ENCODE peak calls at places on chromosomes 3 and 15, in four cellular contexts. U is GM12878, V is H1, O is HepG2. N is an unnamed sample.

GRCh38 chr3:114409291-114409690 is 115.5 kb downstream of the TIGIT start:
- DNase-seq in U (no peak), V (no peak), O (no peak), N (no peak)

GRCh38 chr3:14536837-14537589 is 3.1 kb downstream of the GRIP2 start:
- DNase-seq in U (no peak), V (no peak), O (no peak), N (no peak)

GRCh38 chr3:127488141-127488672 is 102.3 kb downstream of the TPRA1 start:
- DNase-seq in U (no peak), V (no peak), O (no peak), N (no peak)

GRCh38 chr15:70475921-70476320 is 287.4 kb downstream of the UACA start:
- DNase-seq in U (no peak), V (no peak), O (no peak), N (no peak)

GRCh38 chr3:171256445-171257250 is 203.6 kb downstream of the TNIK start:
- DNase-seq in U (no peak), V (no peak), O (no peak), N (no peak)

GRCh38 chr3:38015485-38015884 is 14.0 kb downstream of the PLCD1 start:
- DNase-seq in U (no peak), V (no peak), O (no peak), N (no peak)

GRCh38 chr15:30791239-30791638 is 112.5 kb upstream of the FAN1 start:
- DNase-seq in U (no peak), V (no peak), O (no peak), N (no peak)

GRCh38 chr3:48367201-48367600 is 4.8 kb upstream of the FBXW12 start:
- DNase-seq in U (no peak), V (no peak), O (no peak), N (no peak)

GRCh38 chr15:45181491-45182285 is 6.1 kb downstream of the SHF start:
- DNase-seq in U (no peak), V (no peak), O (no peak), N (no peak)

GRCh38 chr3:108862865-108863798 is 40.5 kb downstream of the TRAT1 start:
- DNase-seq in U (no peak), V (no peak), O (no peak), N (no peak)

GRCh38 chr3:187986514-187986934 is 167.4 kb upstream of the LPP start:
- DNase-seq in U (no peak), V (no peak), O (no peak), N (no peak)

GRCh38 chr15:85702321-85703230 is 92.1 kb downstream of the KLHL25 start:
- DNase-seq in U (no peak), V (no peak), O (no peak), N (no peak)

GRCh38 chr3:30890907-30891306 is 3.6 kb downstream of the GADL1 start:
- DNase-seq in U (no peak), V (no peak), O (no peak), N (no peak)

GRCh38 chr3:119125742-119126507 is 20.0 kb upstream of the TEX55 start:
- DNase-seq in U (no peak), V (no peak), O (no peak), N (no peak)

GRCh38 chr3:172065534-172065933 is 26.2 kb downstream of the FNDC3B start:
- DNase-seq in U (no peak), V (no peak), O (no peak), N (no peak)

GRCh38 chr3:111797035-111797717 is 61.9 kb upstream of the PHLDB2 start:
- DNase-seq in U (no peak), V (no peak), O (no peak), N (no peak)
- TF ChIP-seq SUZ12 in U (no peak), V (no peak), O (no peak), N (no peak)

GRCh38 chr15:101167366-101167790 is 84.5 kb downstream of the CHSY1 start:
- DNase-seq in U (no peak), V (no peak), O (peak), N (no peak)

GRCh38 chr15:101169457-101170071 is 82.3 kb downstream of the CHSY1 start:
- DNase-seq in U (no peak), V (no peak), O (no peak), N (no peak)

GRCh38 chr15:101168898-101169297 is 83.0 kb downstream of the CHSY1 start:
- DNase-seq in U (no peak), V (no peak), O (no peak), N (no peak)

GRCh38 chr15:101168463-101168824 is 83.4 kb downstream of the CHSY1 start:
- DNase-seq in U (no peak), V (no peak), O (no peak), N (no peak)

DNA sequence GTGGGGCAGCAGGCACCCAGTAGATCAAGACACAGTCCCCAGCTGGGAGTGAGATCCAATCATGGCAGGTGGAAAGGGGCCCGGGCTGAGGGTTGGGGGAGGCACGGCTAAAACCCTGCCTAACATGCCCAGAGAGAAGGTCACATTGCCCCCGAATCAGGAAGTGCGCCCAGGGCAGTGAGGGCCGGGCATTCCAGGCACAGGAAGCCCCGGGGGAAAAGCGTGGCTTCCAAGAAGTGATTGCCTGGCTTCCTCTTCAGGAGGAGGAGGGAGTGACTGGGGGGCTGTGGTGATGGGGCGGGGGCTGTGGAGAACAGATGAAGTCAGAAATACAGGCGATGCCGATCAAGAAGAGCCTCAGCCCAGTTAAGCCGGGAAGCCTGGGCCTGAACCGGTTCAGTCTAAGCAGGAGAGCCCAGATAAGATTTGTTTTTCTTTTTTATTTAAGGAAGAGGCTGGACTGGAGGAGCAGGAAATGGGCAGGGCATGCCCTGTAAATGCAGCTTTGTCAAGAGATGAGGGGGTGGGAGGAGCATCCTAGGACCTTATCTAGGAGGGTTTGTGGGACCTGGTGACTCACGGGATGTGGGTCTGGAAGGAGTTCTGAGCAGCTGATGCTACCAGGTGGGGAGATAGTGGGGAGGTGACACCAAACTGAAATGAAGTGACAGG is 83.9 kb downstream of the CHSY1 start:
- DNase-seq in U (no peak), V (no peak), O (peak), N (no peak)
- TF ChIP-seq ZNF274 in U (no peak), V (no peak), O (no peak), N (no peak)

GRCh38 chr3:128945878-128946175 is 48.0 kb downstream of the CFAP92 start:
- DNase-seq in U (no peak), V (no peak), O (no peak), N (no peak)

GRCh38 chr3:128945041-128945877 is 48.6 kb downstream of the CFAP92 start:
- DNase-seq in U (no peak), V (no peak), O (no peak), N (no peak)

GRCh38 chr3:128946411-128946810 is 47.5 kb downstream of the CFAP92 start:
- DNase-seq in U (no peak), V (no peak), O (no peak), N (no peak)

GRCh38 chr3:128949158-128949557 is 44.7 kb downstream of the CFAP92 start:
- DNase-seq in U (no peak), V (no peak), O (no peak), N (no peak)

GRCh38 chr3:128950223-128950938 is 43.5 kb downstream of the CFAP92 start:
- DNase-seq in U (no peak), V (no peak), O (peak), N (peak)
- TF ChIP-seq YY1 in U (no peak), V (no peak), O (no peak), N (no peak)

DNA sequence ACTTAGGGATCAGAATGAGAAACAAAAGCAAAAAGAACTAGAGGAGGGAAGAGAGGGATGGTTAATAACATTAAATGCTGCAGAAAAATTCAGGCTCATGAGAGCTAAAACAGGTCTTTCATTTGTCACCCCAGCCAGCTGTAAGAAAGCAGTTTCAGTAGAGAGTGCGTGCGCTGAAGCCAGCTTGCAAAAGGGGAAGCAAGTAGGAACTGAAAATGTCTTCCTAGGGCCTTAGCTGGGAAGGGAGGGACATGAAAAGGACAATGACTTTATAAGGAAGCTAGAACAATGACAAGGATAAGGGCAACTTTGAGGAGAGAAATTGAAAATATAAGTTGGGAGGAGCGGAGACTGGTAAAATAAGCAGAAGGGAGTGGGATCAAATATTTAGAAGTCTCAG is 3.1 kb downstream of the CIAO2A start:
- DNase-seq in U (no peak), V (no peak), O (no peak), N (no peak)
- TF ChIP-seq SUZ12 in U (no peak), V (no peak), O (no peak), N (no peak)

N was measured in NT2/D1.